ENCODE peak calls at places on chromosomes 7 and 10, in eight cellular contexts. V, M, A, E, H, I, X and Y are unnamed samples.

GRCh38 chr7:158651968-158652555 is 52.5 kb downstream of the NCAPG2 start:
- DNase-seq in V (no peak), E (no peak), M (no peak), I (no peak), X (no peak), H (peak), A (no peak), Y (no peak)

GRCh38 chr10:72637398-72637857 is 11.5 kb upstream of the MICU1 start:
- DNase-seq in M (peak), A (peak), H (peak), X (peak), V (peak), I (peak), E (no peak), Y (peak)

GRCh38 chr10:26468691-26469090 is 30.6 kb downstream of the APBB1IP start:
- DNase-seq in M (no peak), I (no peak), V (peak), E (peak), H (no peak), A (no peak), X (peak), Y (no peak)

GRCh38 chr7:50792342-50793114 is 9.8 kb upstream of the GRB10 start:
- DNase-seq in V (no peak), M (peak), H (peak), E (no peak), X (peak), I (peak), A (peak), Y (no peak)

GRCh38 chr7:92159-92767 is 100.1 kb upstream of the FAM20C start:
- DNase-seq in H (no peak), A (no peak), X (no peak), M (no peak), E (no peak), I (no peak), V (no peak), Y (no peak)

GRCh38 chr7:5396999-5397656 is 26.5 kb downstream of the TNRC18 start:
- DNase-seq in I (peak), E (peak), M (peak), H (peak), V (peak), X (peak), A (peak), Y (peak)

GRCh38 chr10:74770400-74770799 is 56.0 kb upstream of the KAT6B start:
- DNase-seq in M (no peak), X (peak), H (no peak), V (peak), A (no peak), E (no peak), I (no peak), Y (no peak)

GRCh38 chr7:147775564-147775963 is 815.0 kb upstream of the C7orf33 start:
- DNase-seq in I (no peak), E (no peak), A (no peak), H (no peak), X (no peak), M (no peak), V (no peak), Y (no peak)

GRCh38 chr7:28533731-28534531 is 121.6 kb downstream of the CREB5 start:
- DNase-seq in M (no peak), H (peak), I (peak), A (no peak), X (no peak), V (no peak), E (no peak), Y (no peak)

GRCh38 chr10:88092975-88093374 is 229.6 kb downstream of the PTEN start:
- DNase-seq in X (no peak), H (no peak), A (no peak), V (peak), M (no peak), I (no peak), E (no peak), Y (no peak)

GRCh38 chr10:97259119-97259518 is 33.3 kb downstream of the ARHGAP19 start:
- DNase-seq in E (no peak), X (no peak), V (no peak), A (no peak), M (no peak), I (no peak), H (no peak), Y (no peak)

GRCh38 chr7:44155191-44156185 is 14.4 kb upstream of the MYL7 start:
- DNase-seq in V (no peak), E (no peak), I (no peak), A (no peak), M (no peak), X (no peak), H (no peak), Y (no peak)

GRCh38 chr10:131656446-131656845 is 244.4 kb upstream of the PPP2R2D start:
- DNase-seq in E (no peak), X (no peak), V (no peak), A (no peak), M (no peak), H (no peak), I (no peak), Y (no peak)

GRCh38 chr7:76047305-76047810 is 442 bp downstream of the STYXL1 start:
- DNase-seq in V (peak), X (peak), I (no peak), H (no peak), E (no peak), M (no peak), A (no peak), Y (peak)

GRCh38 chr7:151727579-151728285 is 149.2 kb downstream of the PRKAG2 start:
- DNase-seq in X (peak), E (no peak), H (peak), M (peak), I (peak), A (peak), V (peak), Y (peak)

GRCh38 chr7:94374231-94374630 is 20.5 kb upstream of the COL1A2 start:
- DNase-seq in A (no peak), H (peak), X (no peak), V (no peak), I (peak), M (peak), E (no peak), Y (no peak)

GRCh38 chr7:47651355-47652317 is 69.7 kb upstream of the TNS3 start:
- DNase-seq in A (peak), V (no peak), I (peak), M (no peak), H (peak), X (no peak), E (no peak), Y (no peak)

GRCh38 chr10:61992683-61993629 is 91.5 kb downstream of the ARID5B start:
- DNase-seq in A (no peak), V (peak), M (peak), X (peak), I (peak), E (peak), H (peak), Y (no peak)

GRCh38 chr7:13542451-13542850 is 447.0 kb downstream of the ETV1 start:
- DNase-seq in E (no peak), A (no peak), V (no peak), I (no peak), X (no peak), M (no peak), H (no peak), Y (no peak)

GRCh38 chr10:24128066-24128751 is 80.7 kb upstream of the KIAA1217 start:
- DNase-seq in I (no peak), M (no peak), V (no peak), E (no peak), A (no peak), X (no peak), H (peak), Y (no peak)

GRCh38 chr10:121591186-121591585 is 7.1 kb downstream of the FGFR2 start:
- DNase-seq in I (no peak), H (no peak), V (no peak), X (no peak), A (no peak), M (no peak), E (no peak), Y (no peak)

GRCh38 chr7:27917119-27917518 is 177.2 kb downstream of the TAX1BP1 start:
- DNase-seq in I (no peak), M (no peak), X (no peak), A (no peak), E (no peak), V (no peak), H (no peak), Y (no peak)

GRCh38 chr7:128279124-128279713 is 38.1 kb downstream of the LEP start:
- DNase-seq in M (no peak), H (no peak), V (no peak), I (no peak), X (no peak), E (no peak), A (no peak), Y (no peak)

GRCh38 chr7:102836206-102836938 is 76.4 kb upstream of the LRRC17 start:
- DNase-seq in H (peak), I (peak), X (no peak), E (no peak), A (peak), V (no peak), M (no peak), Y (no peak)

GRCh38 chr7:130489140-130489967 is 2.5 kb upstream of the MEST start:
- DNase-seq in V (no peak), H (peak), X (no peak), E (no peak), M (no peak), I (peak), A (no peak), Y (no peak)

GRCh38 chr10:34649385-34649784 is 165.7 kb downstream of the PARD3 start:
- DNase-seq in E (no peak), A (no peak), X (no peak), I (peak), V (no peak), H (no peak), M (no peak), Y (no peak)

GRCh38 chr7:152313879-152314604 is 121.8 kb downstream of the KMT2C start:
- DNase-seq in V (peak), E (peak), H (peak), A (peak), I (peak), X (no peak), M (no peak), Y (peak)

GRCh38 chr7:48246073-48246472 is 74.8 kb downstream of the ABCA13 start:
- DNase-seq in E (no peak), I (peak), H (peak), A (no peak), M (peak), V (peak), X (no peak), Y (no peak)

GRCh38 chr10:104303594-104304178 is 34.6 kb downstream of the ITPRIP start:
- DNase-seq in H (no peak), V (no peak), I (no peak), M (no peak), A (no peak), E (no peak), X (no peak), Y (no peak)

GRCh38 chr10:104304346-104304745 is 33.9 kb downstream of the ITPRIP start:
- DNase-seq in X (no peak), E (no peak), I (no peak), M (no peak), A (no peak), H (no peak), V (no peak), Y (no peak)

GRCh38 chr10:104300736-104301292 is 31.8 kb downstream of the GSTO2 start:
- DNase-seq in X (peak), V (no peak), M (no peak), E (no peak), H (peak), A (peak), I (peak), Y (no peak)

GRCh38 chr10:104300002-104300735 is 31.2 kb downstream of the GSTO2 start:
- DNase-seq in A (no peak), V (no peak), M (no peak), H (peak), X (no peak), E (no peak), I (peak), Y (no peak)

GRCh38 chr10:104301907-104302690 is 33.1 kb downstream of the GSTO2 start:
- DNase-seq in I (peak), V (no peak), H (no peak), X (no peak), E (no peak), M (no peak), A (no peak), Y (no peak)
- TF ChIP-seq CTCF in I (peak), V (no peak), H (peak), X (no peak), E (no peak), M (no peak), A (no peak), Y (no peak)

GRCh38 chr10:114384601-114385000 is 19.7 kb downstream of the AFAP1L2 start:
- DNase-seq in A (no peak), I (no peak), X (no peak), M (no peak), E (no peak), H (no peak), V (no peak), Y (no peak)

GRCh38 chr10:114387784-114388183 is 16.5 kb downstream of the AFAP1L2 start:
- DNase-seq in M (no peak), H (no peak), V (no peak), E (no peak), X (no peak), I (no peak), A (no peak), Y (no peak)

GRCh38 chr10:114384181-114384580 is 20.1 kb downstream of the AFAP1L2 start:
- DNase-seq in A (no peak), H (no peak), I (no peak), E (no peak), V (no peak), M (no peak), X (no peak), Y (no peak)

GRCh38 chr10:114388275-114388674 is 16.0 kb downstream of the AFAP1L2 start:
- DNase-seq in I (no peak), H (no peak), V (peak), A (no peak), X (peak), M (no peak), E (no peak), Y (peak)

GRCh38 chr10:114386446-114386845 is 17.9 kb downstream of the AFAP1L2 start:
- DNase-seq in I (no peak), M (no peak), V (peak), A (no peak), E (no peak), H (no peak), X (no peak), Y (no peak)
- TF ChIP-seq CTCF in I (no peak), M (no peak), V (no peak), A (no peak), E (no peak), H (no peak), X (no peak), Y (no peak)

DNA sequence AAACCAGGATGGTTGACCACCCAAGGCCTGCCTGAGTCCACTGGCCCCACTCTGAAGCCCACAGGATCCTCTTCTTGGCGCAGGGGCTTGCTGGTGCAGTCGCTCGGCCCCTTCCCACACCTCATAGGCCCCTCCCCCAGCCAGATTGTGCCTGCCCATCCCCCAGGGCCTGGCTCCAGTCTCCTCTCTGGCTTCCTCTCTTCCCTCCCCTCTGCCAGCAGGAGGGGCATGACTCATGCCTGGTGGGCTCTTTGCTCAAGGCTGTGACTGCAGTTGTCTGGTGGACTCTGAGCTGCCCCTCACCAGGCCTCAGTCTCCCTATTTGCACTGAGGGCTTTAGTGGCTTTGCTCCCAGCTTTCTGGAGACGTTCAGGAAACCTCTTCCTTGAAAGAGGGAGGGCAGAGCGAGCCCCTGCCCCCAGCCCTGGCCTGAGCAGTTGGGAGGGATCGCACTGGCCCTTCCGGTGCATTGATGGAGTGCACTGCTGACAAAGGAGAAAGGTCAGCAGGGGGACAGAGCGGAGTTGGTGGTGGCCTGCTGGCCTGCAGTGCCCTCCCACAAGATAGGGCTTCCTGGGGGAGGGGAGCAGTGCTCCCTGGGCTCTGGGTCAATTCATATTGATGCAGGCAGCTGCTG is 60.7 kb downstream of the ZMIZ1 start:
- DNase-seq in X (no peak), M (no peak), H (no peak), I (peak), E (no peak), V (no peak), A (peak), Y (no peak)
- TF ChIP-seq CTCF in X (no peak), M (no peak), H (peak), I (peak), E (no peak), V (no peak), A (no peak), Y (no peak)

DNA sequence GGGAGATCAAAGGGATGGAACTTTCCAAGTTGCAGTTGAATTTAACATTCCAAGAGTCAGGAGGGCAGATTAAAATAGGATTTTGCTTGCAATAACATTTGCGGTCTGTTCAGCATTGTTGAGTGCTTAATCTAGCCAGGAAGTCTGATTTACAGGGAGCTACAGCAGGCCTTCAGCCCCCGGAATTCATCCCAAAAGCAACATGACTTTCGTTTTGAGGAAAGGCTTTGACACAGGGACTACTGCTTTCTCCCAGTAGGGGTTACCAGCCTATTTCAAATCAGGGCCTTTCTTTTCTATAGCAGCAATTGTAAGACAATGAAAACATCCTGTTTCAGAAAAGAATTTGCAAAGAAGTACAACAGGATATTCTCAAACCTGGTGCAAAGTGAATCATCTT is 279.7 kb upstream of the PITRM1 start:
- DNase-seq in H (peak), V (peak), I (peak), E (no peak), X (no peak), A (no peak), M (no peak), Y (no peak)
- TF ChIP-seq CTCF in H (peak), V (peak), I (peak), E (no peak), X (no peak), A (peak), M (peak), Y (no peak)